ENCODE peak calls at places on chromosome 7, in seven cellular contexts. D, U, X, R, H, C and G are unnamed samples.

GRCh38 chr7:3056713-3057388 is 13.2 kb upstream of the CARD11 start:
- DNase-seq in D (no peak), U (no peak), X (no peak), R (no peak), H (no peak), C (no peak), G (no peak)

GRCh38 chr7:7783001-7783400 is 64.6 kb upstream of the RPA3 start:
- DNase-seq in D (no peak), U (no peak), X (no peak), R (no peak), H (no peak), C (no peak), G (no peak)

GRCh38 chr7:44143606-44144250 is 2.6 kb upstream of the MYL7 start:
- DNase-seq in D (no peak), U (no peak), X (no peak), R (no peak), H (no peak), C (peak), G (no peak)

GRCh38 chr7:73770002-73770859 is at the start of gene CLDN3:
- DNase-seq in D (peak), U (no peak), X (peak), R (peak), H (peak), C (no peak), G (no peak)

GRCh38 chr7:132520591-132520990 is 55.7 kb downstream of the PLXNA4 start:
- DNase-seq in D (no peak), U (no peak), X (no peak), R (no peak), H (no peak), C (no peak), G (no peak)

GRCh38 chr7:64884913-64885370 is 18.1 kb upstream of the ZNF273 start:
- DNase-seq in D (peak), U (no peak), X (no peak), R (no peak), H (peak), C (no peak), G (peak)

GRCh38 chr7:41955475-41956243 is 252.8 kb upstream of the INHBA start:
- DNase-seq in D (peak), U (peak), X (peak), R (peak), H (peak), C (peak), G (peak)

GRCh38 chr7:55212838-55213237 is 152.3 kb upstream of the LANCL2 start:
- DNase-seq in D (no peak), U (no peak), X (no peak), R (no peak), H (no peak), C (no peak), G (no peak)

GRCh38 chr7:111784971-111785575 is 222.8 kb upstream of the IMMP2L start:
- DNase-seq in D (no peak), U (no peak), X (no peak), R (no peak), H (no peak), C (no peak), G (no peak)

GRCh38 chr7:2217716-2218443 is 14.9 kb downstream of the MAD1L1 start:
- DNase-seq in D (peak), U (no peak), X (peak), R (no peak), H (no peak), C (no peak), G (no peak)

GRCh38 chr7:114554781-114555537 is 140.3 kb downstream of the FOXP2 start:
- DNase-seq in D (no peak), U (no peak), X (peak), R (no peak), H (no peak), C (no peak), G (no peak)

GRCh38 chr7:46932656-46933424 is 649.1 kb downstream of the TNS3 start:
- DNase-seq in D (no peak), U (peak), X (peak), R (no peak), H (peak), C (peak), G (peak)

GRCh38 chr7:153399554-153399940 is 640.0 kb downstream of the ACTR3B start:
- DNase-seq in D (no peak), U (no peak), X (no peak), R (no peak), H (no peak), C (no peak), G (no peak)

GRCh38 chr7:38178004-38178694 is at the start of gene STARD3NL:
- DNase-seq in D (peak), U (peak), X (peak), R (peak), H (peak), C (peak), G (peak)

GRCh38 chr7:5647816-5648215 is 133.6 kb downstream of the RNF216 start:
- DNase-seq in D (no peak), U (no peak), X (no peak), R (no peak), H (no peak), C (no peak), G (no peak)

GRCh38 chr7:80259-81236 is 111.8 kb upstream of the FAM20C start:
- DNase-seq in D (peak), U (no peak), X (no peak), R (no peak), H (peak), C (peak), G (no peak)

GRCh38 chr7:74193054-74193453 is 16.8 kb upstream of the LAT2 start:
- DNase-seq in D (no peak), U (no peak), X (no peak), R (no peak), H (no peak), C (no peak), G (no peak)

GRCh38 chr7:36309716-36310115 is 79.9 kb upstream of the ANLN start:
- DNase-seq in D (peak), U (no peak), X (no peak), R (no peak), H (no peak), C (no peak), G (no peak)

GRCh38 chr7:54349259-54349658 is 192.9 kb upstream of the VSTM2A start:
- DNase-seq in D (no peak), U (no peak), X (peak), R (no peak), H (no peak), C (no peak), G (no peak)

GRCh38 chr7:138258194-138258554 is 181.9 kb downstream of the AKR1D1 start:
- DNase-seq in D (no peak), U (no peak), X (peak), R (no peak), H (no peak), C (no peak), G (no peak)

GRCh38 chr7:20896996-20897395 is 110.3 kb upstream of the SP8 start:
- DNase-seq in D (no peak), U (no peak), X (no peak), R (no peak), H (no peak), C (no peak), G (no peak)

GRCh38 chr7:105748701-105749100 is 127.7 kb downstream of the ATXN7L1 start:
- DNase-seq in D (peak), U (no peak), X (no peak), R (no peak), H (no peak), C (no peak), G (no peak)

GRCh38 chr7:2143450-2143849 is 89.3 kb downstream of the MAD1L1 start:
- DNase-seq in D (no peak), U (no peak), X (no peak), R (no peak), H (no peak), C (no peak), G (no peak)

GRCh38 chr7:158702944-158703343 is 1.7 kb downstream of the NCAPG2 start:
- DNase-seq in D (no peak), U (no peak), X (no peak), R (no peak), H (no peak), C (no peak), G (no peak)
- H3K4me3 ChIP-seq in D (no peak), U (no peak), X (peak), R (no peak), H (no peak), C (no peak), G (no peak)

GRCh38 chr7:157613575-157614322 is 276.9 kb downstream of the DNAJB6 start:
- DNase-seq in D (peak), U (no peak), X (no peak), R (no peak), H (no peak), C (peak), G (no peak)
- H3K4me3 ChIP-seq in D (no peak), U (peak), X (no peak), R (peak), H (peak), C (peak), G (peak)

DNA sequence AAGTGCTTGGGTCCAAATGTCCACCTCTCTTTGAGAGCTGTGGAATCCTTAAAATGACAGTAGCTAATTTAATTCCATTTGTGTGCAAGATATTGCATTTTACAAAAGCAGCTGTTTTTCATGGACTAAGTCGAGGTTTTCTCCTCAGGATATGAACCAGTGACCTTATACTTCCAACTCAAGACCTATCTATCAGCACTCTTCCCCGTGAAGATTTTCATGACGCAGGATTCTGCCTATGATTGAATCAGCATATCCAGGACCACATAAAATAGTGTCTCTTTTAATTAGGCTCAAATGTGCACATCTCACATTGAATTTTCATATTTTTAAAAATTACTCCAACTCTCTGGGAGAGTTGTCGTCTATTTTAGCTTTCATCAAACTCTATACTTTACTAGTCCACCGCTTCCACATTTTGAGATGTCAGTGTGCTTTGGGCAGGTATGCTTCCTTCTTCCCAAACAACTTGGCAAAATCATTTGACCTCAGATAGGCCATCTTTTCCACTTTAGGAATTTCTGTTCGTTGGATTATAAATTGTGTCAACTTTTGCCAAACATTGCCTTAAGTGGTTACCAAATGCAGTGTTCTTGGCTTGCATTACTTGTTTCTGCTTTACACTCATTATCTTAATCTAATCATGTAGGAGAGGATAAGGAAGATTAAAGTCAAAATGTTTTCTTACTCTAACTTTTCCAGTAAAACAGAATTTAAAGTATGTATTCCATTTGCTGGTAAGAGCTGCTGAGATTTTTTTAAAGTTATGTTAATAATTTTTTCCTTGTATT is 39.4 kb downstream of the SEMA3A start:
- DNase-seq in D (no peak), U (no peak), X (peak), R (no peak), H (no peak), C (no peak), G (no peak)
- H3K4me3 ChIP-seq in D (no peak), U (no peak), X (no peak), R (no peak), H (no peak), C (no peak), G (no peak)

GRCh38 chr7:52842192-52842900 is 193.1 kb upstream of the POM121L12 start:
- DNase-seq in D (no peak), U (no peak), X (no peak), R (no peak), H (no peak), C (no peak), G (no peak)
- H3K4me3 ChIP-seq in D (no peak), U (no peak), X (no peak), R (no peak), H (no peak), C (no peak), G (no peak)

GRCh38 chr7:101166603-101166908 is 1.2 kb upstream of the VGF start:
- DNase-seq in D (peak), U (no peak), X (no peak), R (no peak), H (no peak), C (no peak), G (no peak)

GRCh38 chr7:101166909-101167644 is 1.7 kb upstream of the VGF start:
- DNase-seq in D (peak), U (no peak), X (peak), R (no peak), H (no peak), C (no peak), G (no peak)

GRCh38 chr7:101167645-101168411 is 2.5 kb upstream of the VGF start:
- DNase-seq in D (no peak), U (no peak), X (no peak), R (no peak), H (no peak), C (no peak), G (no peak)

GRCh38 chr7:101165075-101165957 is at the start of gene VGF:
- DNase-seq in D (peak), U (peak), X (peak), R (peak), H (peak), C (peak), G (peak)

GRCh38 chr7:101165958-101166602 is 711 bp upstream of the VGF start:
- DNase-seq in D (peak), U (no peak), X (no peak), R (no peak), H (no peak), C (no peak), G (no peak)
- H3K4me3 ChIP-seq in D (peak), U (peak), X (peak), R (peak), H (no peak), C (no peak), G (no peak)

GRCh38 chr7:27170936-27171635 is 3.0 kb downstream of the HOXA10 start:
- DNase-seq in D (no peak), U (no peak), X (no peak), R (peak), H (no peak), C (peak), G (no peak)
- H3K4me3 ChIP-seq in D (no peak), U (no peak), X (no peak), R (peak), H (peak), C (peak), G (no peak)

DNA sequence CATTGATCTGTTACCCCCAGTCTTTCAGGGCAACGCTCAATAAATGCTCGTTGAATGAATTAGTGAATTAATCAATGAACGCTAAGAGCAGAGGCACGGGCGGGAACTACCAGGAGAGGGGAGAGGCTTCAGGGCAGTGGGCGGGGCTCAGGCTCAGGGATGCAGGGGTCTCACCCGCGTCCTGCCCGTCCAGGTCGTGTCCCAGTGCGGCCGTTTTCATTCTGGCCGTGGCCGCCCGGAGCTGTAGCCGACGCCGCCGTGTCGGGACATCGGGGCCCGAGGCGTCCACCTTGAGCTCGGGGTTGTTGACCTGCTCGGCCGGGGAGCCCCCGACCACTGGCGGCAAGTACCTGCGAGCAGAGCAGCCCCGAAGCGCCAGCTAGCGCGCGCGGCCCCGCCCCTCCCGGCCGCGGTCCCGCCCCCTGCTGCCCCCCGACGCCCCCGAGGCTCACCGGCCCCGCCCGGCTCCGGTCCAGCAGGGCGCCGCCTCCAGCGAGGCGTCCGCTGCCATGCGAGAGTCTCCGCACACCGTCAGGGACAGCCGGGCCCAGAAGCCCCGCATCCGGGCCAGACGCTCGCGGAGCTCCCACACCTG is 2.8 kb upstream of the GAL3ST4 start:
- DNase-seq in D (peak), U (no peak), X (no peak), R (peak), H (no peak), C (no peak), G (no peak)
- H3K4me3 ChIP-seq in D (peak), U (peak), X (no peak), R (peak), H (peak), C (peak), G (peak)

DNA sequence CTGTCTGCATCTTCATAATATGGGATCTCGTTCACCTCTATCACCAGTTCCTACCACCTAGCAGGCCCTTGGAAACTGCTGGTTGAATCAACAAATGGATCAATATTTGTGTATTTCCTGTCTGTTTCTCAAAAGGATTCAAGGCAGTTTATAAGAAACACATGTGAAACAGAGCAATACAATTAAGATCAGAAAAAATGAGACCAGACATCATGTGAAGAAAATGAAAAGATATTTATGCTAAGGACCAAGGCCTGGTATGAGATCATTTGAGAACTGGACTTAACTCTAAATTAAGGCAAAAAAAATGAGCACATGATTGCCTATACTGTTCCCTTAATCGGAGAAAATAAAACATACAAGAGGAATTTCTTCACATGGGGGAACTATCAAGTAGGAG is 589.0 kb downstream of the SUGCT start:
- DNase-seq in D (no peak), U (no peak), X (no peak), R (no peak), H (no peak), C (no peak), G (no peak)
- H3K4me3 ChIP-seq in D (no peak), U (no peak), X (no peak), R (no peak), H (no peak), C (no peak), G (no peak)